ENCODE peak calls at places on chromosomes 7 and 10, in six cellular contexts. N is GM12891, S is K562, J is H1, B is HepG2, Q is GM12878. C is an unnamed sample.

GRCh38 chr10:124535731-124536495 is 74.3 kb downstream of the LHPP start:
- DNase-seq in N (peak), Q (no peak), B (no peak), J (no peak), S (no peak), C (no peak)

GRCh38 chr10:96831200-96831866 is 765 bp upstream of the LCOR start:
- DNase-seq in Q (no peak), B (no peak), N (no peak), S (no peak), J (no peak), C (no peak)

GRCh38 chr7:2800220-2800922 is 43.7 kb downstream of the GNA12 start:
- DNase-seq in B (no peak), Q (no peak), S (no peak), N (no peak), J (no peak), C (no peak)

GRCh38 chr10:26612151-26612915 is 85.2 kb upstream of the PDSS1 start:
- DNase-seq in B (no peak), N (no peak), J (no peak), Q (no peak), S (no peak), C (no peak)

GRCh38 chr7:157667731-157668130 is 330.9 kb downstream of the DNAJB6 start:
- DNase-seq in S (no peak), B (no peak), Q (no peak), J (no peak), N (no peak), C (no peak)

GRCh38 chr10:131663411-131663810 is 237.4 kb upstream of the PPP2R2D start:
- DNase-seq in B (no peak), J (no peak), N (no peak), S (no peak), Q (no peak), C (no peak)

GRCh38 chr7:118839544-118839943 is 615.0 kb downstream of the ANKRD7 start:
- DNase-seq in B (no peak), S (no peak), Q (no peak), J (no peak), N (no peak), C (no peak)

GRCh38 chr7:30206466-30206865 is 71.7 kb downstream of the MTURN start:
- DNase-seq in N (no peak), B (no peak), J (no peak), Q (no peak), S (no peak), C (no peak)

GRCh38 chr7:141431143-141431479 is 120.1 kb upstream of the AGK start:
- DNase-seq in N (no peak), Q (no peak), J (no peak), S (no peak), B (no peak), C (no peak)

GRCh38 chr10:3064423-3064822 is 2.9 kb upstream of the PFKP start:
- DNase-seq in J (no peak), B (no peak), S (no peak), N (no peak), Q (no peak), C (no peak)

GRCh38 chr7:94632338-94633024 is 23.5 kb downstream of the SGCE start:
- DNase-seq in Q (no peak), B (no peak), N (no peak), S (no peak), J (no peak), C (no peak)

GRCh38 chr7:123594813-123595241 is 6.8 kb upstream of the ASB15 start:
- DNase-seq in J (peak), B (peak), N (no peak), Q (no peak), S (peak), C (no peak)

GRCh38 chr10:14543048-14543903 is 212.6 kb upstream of the FRMD4A start:
- DNase-seq in Q (no peak), J (no peak), S (no peak), B (no peak), N (no peak), C (no peak)

GRCh38 chr10:81116990-81117389 is 579.3 kb downstream of the SH2D4B start:
- DNase-seq in B (no peak), J (no peak), Q (no peak), N (no peak), S (no peak), C (no peak)

GRCh38 chr7:157009170-157009777 is 1.2 kb downstream of the MNX1 start:
- DNase-seq in B (peak), S (no peak), J (no peak), N (no peak), Q (no peak), C (no peak)

GRCh38 chr7:134857958-134858357 is 78.5 kb downstream of the CALD1 start:
- DNase-seq in N (no peak), S (no peak), J (no peak), Q (no peak), B (no peak), C (no peak)
- TF ChIP-seq POLR2A in N (no peak), S (no peak), J (no peak), Q (no peak), B (no peak), C (no peak)

DNA sequence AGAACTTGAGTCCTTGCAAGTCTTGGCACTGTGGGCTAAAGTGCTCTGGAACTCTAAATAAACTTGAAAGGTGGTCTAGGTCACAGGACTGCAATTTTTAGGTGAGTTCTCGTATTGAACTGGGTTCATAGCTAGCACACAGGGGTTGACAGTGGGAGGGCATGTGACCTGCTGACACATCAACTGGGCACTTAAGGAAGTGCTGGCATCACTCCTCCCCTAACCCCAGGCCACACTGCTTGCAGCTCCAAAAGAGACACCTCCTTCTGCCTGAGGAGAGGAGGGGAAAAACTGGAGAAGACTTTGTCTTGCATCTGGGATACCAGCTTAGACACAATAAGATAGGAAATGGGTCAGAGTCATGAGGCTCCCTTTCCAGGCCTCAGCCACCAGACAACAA is 38.0 kb upstream of the AASS start:
- DNase-seq in N (no peak), Q (no peak), J (no peak), B (no peak), S (no peak), C (no peak)
- TF ChIP-seq TAF1 in N (no peak), Q (no peak), J (no peak), B (no peak), S (no peak), C (no peak)

DNA sequence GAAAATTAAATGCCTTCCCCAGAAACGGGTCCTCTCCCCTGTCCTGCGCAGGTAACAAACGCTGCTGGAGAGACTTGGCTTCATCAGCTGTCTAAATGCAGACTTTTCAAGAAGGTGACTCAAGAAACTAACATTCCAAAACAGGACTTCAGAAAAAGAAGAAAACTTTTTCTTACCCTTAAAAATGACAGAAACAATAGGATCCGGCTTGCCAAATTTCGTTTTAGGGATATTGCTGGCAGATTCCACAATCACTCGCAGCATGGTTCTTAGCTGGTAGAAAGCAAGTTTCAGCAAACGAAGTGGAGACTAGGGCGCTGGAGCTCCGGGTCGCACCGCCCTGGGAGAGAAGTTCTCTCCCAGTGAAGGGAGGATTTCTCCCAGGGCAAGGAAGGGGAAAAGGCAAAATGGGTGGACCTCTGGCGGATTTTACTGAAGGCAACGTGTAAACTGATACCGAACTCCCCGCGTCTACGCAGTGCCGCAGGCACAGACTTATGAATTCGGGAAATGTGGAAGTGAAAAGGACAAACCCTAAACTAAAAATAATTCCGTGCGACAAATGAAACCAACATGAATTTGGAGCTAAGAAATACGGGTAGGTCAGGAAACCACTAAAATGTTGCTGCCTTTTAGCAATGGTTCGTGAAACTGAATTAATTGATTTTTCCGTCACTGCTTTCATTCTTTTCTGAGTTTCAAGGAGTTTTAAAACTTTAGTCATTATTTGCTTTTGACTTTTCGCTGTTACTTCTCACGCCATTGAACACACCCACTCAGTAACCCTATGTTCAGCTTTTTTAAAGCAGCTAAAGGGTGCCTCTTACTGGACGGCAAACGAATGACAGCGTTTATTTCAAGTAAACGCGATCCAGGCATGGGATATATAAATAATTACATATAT is at the start of gene MYOF:
- DNase-seq in N (peak), J (no peak), Q (peak), S (peak), B (peak), C (peak)
- TF ChIP-seq POLR2A in N (no peak), J (no peak), Q (no peak), S (no peak), B (no peak), C (no peak)

GRCh38 chr10:24215603-24216002 is 6.7 kb downstream of the KIAA1217 start:
- DNase-seq in B (no peak), Q (no peak), S (no peak), J (no peak), N (no peak), C (no peak)

GRCh38 chr10:24209946-24210491 is 1.1 kb downstream of the KIAA1217 start:
- DNase-seq in J (no peak), B (peak), N (peak), Q (peak), S (no peak), C (peak)

GRCh38 chr10:24215193-24215592 is 6.3 kb downstream of the KIAA1217 start:
- DNase-seq in J (no peak), S (no peak), N (no peak), Q (no peak), B (no peak), C (no peak)

GRCh38 chr10:24213881-24214280 is 4.9 kb downstream of the KIAA1217 start:
- DNase-seq in N (no peak), S (no peak), B (no peak), Q (no peak), J (no peak), C (no peak)

DNA sequence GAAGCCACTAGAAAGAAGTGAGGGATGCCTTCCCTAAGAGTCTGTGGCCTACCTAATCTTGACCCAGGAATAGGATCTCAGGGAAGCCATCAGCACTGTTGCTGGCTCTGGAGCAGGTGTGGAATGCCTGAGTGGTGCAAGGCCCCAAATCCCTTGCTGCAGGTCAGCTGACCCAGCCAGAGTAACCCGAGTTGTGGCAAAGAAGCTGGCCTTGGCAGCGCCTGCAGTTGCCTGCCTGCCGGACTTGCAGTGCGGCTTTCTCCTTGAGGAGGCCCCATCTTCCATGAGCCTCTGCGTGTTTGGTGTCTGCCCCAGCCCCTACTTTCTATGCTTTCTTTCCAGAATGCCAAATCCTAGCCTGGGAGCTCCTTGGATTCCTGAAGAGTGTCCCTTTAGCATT is 5.8 kb downstream of the KIAA1217 start:
- DNase-seq in S (no peak), N (no peak), Q (no peak), J (no peak), B (no peak), C (no peak)
- TF ChIP-seq TAF1 in S (no peak), N (no peak), Q (no peak), J (no peak), B (no peak), C (no peak)

DNA sequence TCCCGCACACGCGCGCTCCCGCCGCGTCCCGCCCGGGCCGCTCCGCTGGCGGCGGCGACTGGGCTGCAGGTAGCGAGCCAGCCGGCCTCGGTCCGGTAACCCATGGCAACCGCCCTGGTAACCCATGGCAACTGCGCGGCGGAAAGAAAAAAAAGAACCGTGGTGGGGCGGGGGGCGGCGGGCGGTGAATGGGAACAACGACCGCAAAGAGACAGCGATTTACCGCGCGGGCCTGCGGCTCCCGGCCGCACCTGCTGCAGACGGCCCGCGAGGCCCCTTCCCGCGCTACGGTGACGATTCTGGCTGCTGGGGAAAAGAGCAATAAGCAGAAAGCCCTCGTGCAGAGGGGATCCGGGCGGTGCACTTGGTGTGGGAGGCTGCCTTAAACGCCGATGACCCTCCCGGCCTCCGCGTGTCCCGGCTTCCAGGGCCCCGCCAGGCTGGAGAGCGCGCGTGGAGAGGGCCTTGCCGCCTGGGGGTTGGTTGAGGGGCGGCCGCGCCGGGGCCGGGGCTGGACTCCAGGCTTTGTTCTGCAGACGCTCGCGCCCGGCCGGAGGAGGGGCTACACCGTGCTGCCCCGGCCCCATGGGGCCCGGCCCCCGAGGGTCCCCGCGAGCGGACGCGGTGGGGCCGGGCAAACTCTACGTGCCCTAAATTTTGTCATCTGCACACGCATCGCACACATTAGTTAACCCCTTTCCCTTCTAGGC is 84.7 kb downstream of the SNX10 start:
- DNase-seq in B (peak), Q (no peak), N (peak), S (no peak), J (no peak), C (peak)
- TF ChIP-seq POLR2A in B (no peak), Q (no peak), N (no peak), S (no peak), J (no peak), C (no peak)

GRCh38 chr7:101255841-101256240 is 11.0 kb upstream of the FIS1 start:
- DNase-seq in S (no peak), N (no peak), J (no peak), B (no peak), Q (no peak), C (no peak)
- TF ChIP-seq TAF1 in S (no peak), N (no peak), J (no peak), B (no peak), Q (no peak), C (no peak)

C was measured in GM12892.